ENCODE peak calls at places on chromosomes 12 and 14, in five cellular contexts. O is left ventricle myocardium inferior, D is prostate gland, U is endodermal cell, K is uterus. F is an unnamed sample. For H3K27me3, the result is how much of the 10 kb centered on the place peaks cover.

GRCh38 chr12:104423273-104423672 is 33.5 kb upstream of the CHST11 start:
- DNase-seq in U (no peak), K (no peak), O (no peak), D (no peak), F (no peak)

GRCh38 chr12:107684990-107685359 is 624 bp upstream of the PWP1 start:
- DNase-seq in U (peak), O (no peak), K (no peak), D (no peak), F (no peak)

GRCh38 chr14:25904446-25904845 is 693.4 kb downstream of the NOVA1 start:
- DNase-seq in U (no peak), O (no peak), K (no peak), D (no peak), F (no peak)

GRCh38 chr14:100901391-100902183 is 1.9 kb downstream of the RTL1 start:
- DNase-seq in U (no peak), D (no peak), O (no peak), K (no peak), F (no peak)

GRCh38 chr14:37669242-37669641 is 73.8 kb downstream of the TTC6 start:
- DNase-seq in O (no peak), D (no peak), U (no peak), K (no peak), F (no peak)

GRCh38 chr14:71142375-71143038 is 235.2 kb downstream of the PCNX1 start:
- DNase-seq in U (no peak), K (no peak), D (no peak), O (no peak), F (peak)

GRCh38 chr14:77372304-77372841 is 4.5 kb downstream of the TMED8 start:
- DNase-seq in D (no peak), O (no peak), U (no peak), K (no peak), F (no peak)

GRCh38 chr14:74509587-74510210 is 16.1 kb downstream of the ISCA2 start:
- DNase-seq in K (no peak), D (no peak), U (peak), O (no peak), F (no peak)

GRCh38 chr12:95413576-95413975 is 60.4 kb upstream of the METAP2 start:
- DNase-seq in U (no peak), D (no peak), K (no peak), O (no peak), F (no peak)

GRCh38 chr14:64770751-64771150 is 66.5 kb downstream of the PLEKHG3 start:
- DNase-seq in K (no peak), U (no peak), D (no peak), O (no peak), F (no peak)

GRCh38 chr12:53751336-53752191 is at the start of gene CISTR:
- DNase-seq in O (no peak), D (no peak), U (peak), K (no peak), F (no peak)

GRCh38 chr12:53749986-53750811 is 1.6 kb downstream of the CISTR start:
- DNase-seq in K (no peak), O (no peak), U (peak), D (no peak), F (no peak)

GRCh38 chr12:53750812-53751335 is 905 bp downstream of the CISTR start:
- DNase-seq in K (no peak), O (peak), U (peak), D (no peak), F (no peak)

GRCh38 chr12:53752651-53753050 is 872 bp upstream of the CISTR start:
- DNase-seq in K (no peak), U (no peak), D (no peak), O (no peak), F (no peak)

DNA sequence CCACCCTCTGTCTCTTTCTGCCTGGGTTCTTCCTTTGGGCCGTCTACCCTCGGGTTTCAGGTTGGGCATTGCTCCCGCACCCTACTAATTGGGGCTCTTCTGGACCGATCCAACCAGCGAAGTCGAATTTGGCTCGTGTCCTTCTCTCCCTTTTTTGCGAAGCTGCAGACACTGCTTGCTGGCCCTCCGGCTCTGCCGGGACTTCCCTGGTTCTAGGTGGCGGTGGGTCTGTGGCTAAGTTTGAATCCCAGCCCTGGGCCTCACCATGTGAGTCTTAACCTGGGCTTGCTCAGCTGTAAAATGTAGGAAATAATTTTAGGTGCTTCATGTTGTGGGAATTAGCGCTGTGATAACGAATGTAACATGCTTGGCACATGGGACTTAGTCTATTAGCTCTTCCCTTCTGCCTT is 418 bp upstream of the CISTR start:
- DNase-seq in K (no peak), U (no peak), O (no peak), D (no peak), F (no peak)
- H3K27me3 ChIP-seq in K (under half), U (half or more), O (half or more), D (under half), F (half or more)

GRCh38 chr12:47387991-47388390 is 308.2 kb upstream of the AMIGO2 start:
- DNase-seq in O (no peak), D (no peak), K (no peak), U (no peak), F (no peak)
- H3K27ac ChIP-seq in O (no peak), D (no peak), K (no peak), U (no peak), F (no peak)

GRCh38 chr12:21607701-21608100 is 3.1 kb upstream of the GYS2 start:
- DNase-seq in K (no peak), D (no peak), U (no peak), O (no peak), F (no peak)
- TF ChIP-seq CTCF in K (peak), D (peak), U (peak), O (peak), F (no peak)

GRCh38 chr12:57758566-57759359 is 3.9 kb downstream of the MARCHF9 start:
- DNase-seq in U (no peak), O (no peak), D (no peak), K (no peak), F (no peak)

GRCh38 chr12:57761391-57761998 is 5.4 kb downstream of the CYP27B1 start:
- DNase-seq in U (no peak), D (no peak), O (no peak), K (no peak), F (no peak)

GRCh38 chr12:57759360-57759980 is 4.6 kb downstream of the MARCHF9 start:
- DNase-seq in O (no peak), D (no peak), U (peak), K (no peak), F (no peak)

GRCh38 chr12:57762463-57762862 is 4.4 kb downstream of the CYP27B1 start:
- DNase-seq in U (no peak), D (no peak), K (no peak), O (no peak), F (no peak)

DNA sequence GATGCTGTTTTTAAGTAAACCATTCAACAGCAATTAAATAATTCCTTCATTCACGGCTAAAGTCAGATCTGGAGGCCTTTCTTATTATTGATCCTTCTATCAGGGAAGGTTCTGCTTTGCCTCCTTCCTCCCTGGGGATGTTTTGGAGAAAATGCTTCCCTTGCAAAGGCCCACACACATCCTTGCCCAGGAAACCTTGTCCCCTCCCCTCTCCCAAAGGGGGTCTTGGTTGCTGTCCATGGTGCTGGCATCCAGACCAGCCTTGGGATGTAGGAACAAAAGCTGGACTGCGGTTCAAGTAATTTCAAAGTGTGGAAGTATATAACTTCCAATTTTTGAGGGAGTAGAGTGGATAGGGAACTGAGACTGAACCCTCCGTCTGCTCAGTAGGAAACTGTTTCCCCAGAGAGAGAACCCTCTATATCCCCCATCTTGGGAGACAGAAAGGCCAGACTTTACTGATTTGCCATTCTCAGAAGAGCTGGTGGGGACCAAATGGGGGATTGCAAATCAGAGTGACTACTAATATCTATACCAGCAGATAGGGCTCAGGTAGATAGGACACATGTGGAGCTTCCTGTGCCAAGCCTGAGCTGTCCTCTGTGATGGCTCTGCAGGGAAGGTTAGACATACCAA is 5.6 kb downstream of the MARCHF9 start:
- DNase-seq in D (no peak), K (no peak), O (no peak), U (peak), F (no peak)
- H3K27me3 ChIP-seq in D (under half), K (under half), O (under half), U (half or more), F (under half)

DNA sequence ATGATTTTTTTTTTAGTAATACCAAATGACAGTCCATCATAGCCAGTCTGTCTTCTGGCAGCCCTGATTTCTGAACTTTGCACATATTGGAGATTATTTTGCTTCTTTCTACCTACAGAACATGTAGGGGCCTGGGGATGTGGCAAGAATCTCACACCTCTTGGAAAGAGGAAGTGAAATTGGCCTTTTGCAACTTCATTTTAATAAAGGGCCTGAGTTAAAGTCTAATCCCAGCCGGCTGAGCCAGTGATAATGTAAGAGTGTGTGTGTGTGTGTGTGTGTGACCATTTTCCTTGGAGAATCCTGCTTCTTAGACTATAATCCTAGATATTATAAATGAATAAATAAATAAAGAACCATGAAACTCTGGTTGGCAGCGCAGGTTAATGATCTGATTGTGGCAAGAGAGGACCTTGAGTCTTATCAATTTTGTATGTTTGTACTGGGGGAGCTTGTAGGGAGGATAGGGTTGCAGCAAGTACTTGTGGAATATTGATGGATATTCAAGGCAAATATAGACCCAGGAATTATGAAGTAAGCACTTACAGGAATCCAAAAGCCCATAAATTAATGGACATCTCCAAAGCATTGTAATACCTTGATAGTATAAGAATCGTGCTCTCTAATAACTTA is 233.2 kb upstream of the AMIGO2 start:
- DNase-seq in D (no peak), O (no peak), U (no peak), K (no peak), F (no peak)
- H3K27ac ChIP-seq in D (no peak), O (no peak), U (no peak), K (no peak), F (no peak)

GRCh38 chr12:113837528-113838296 is 128.4 kb downstream of the RBM19 start:
- DNase-seq in O (no peak), K (no peak), D (no peak), U (no peak), F (no peak)
- TF ChIP-seq CTCF in O (no peak), K (no peak), D (no peak), U (peak), F (no peak)